ENCODE peak calls at places on chromosomes 1 and 21, in eight cellular contexts. E is MCF 10A, Y is NCI-H2029 treated with DMSO at 0.1 percent for 48 hours, T is kidney epithelial cell, D is T-helper 2 cell, M is GM19239, Q is head of caudate nucleus, B is lower lobe of right lung. W is an unnamed sample.

GRCh38 chr1:240906477-240906876 is 294.5 kb upstream of the GREM2 start:
- DNase-seq in E (peak), Y (no peak), T (no peak), D (no peak), M (no peak), Q (no peak), B (no peak), W (no peak)

GRCh38 chr1:68745006-68745405 is 248.1 kb upstream of the DEPDC1 start:
- DNase-seq in E (no peak), Y (no peak), T (no peak), D (no peak), M (no peak), Q (no peak), B (no peak), W (no peak)

GRCh38 chr1:43359696-43360095 is 915 bp downstream of the CDC20 start:
- DNase-seq in E (peak), Y (no peak), T (no peak), D (no peak), M (no peak), Q (no peak), B (no peak), W (no peak)

GRCh38 chr1:161182214-161182613 is 4.9 kb upstream of the B4GALT3 start:
- DNase-seq in E (peak), Y (no peak), T (no peak), D (peak), M (no peak), Q (no peak), B (no peak), W (no peak)

GRCh38 chr1:42940851-42941639 is 17.6 kb downstream of the SLC2A1 start:
- DNase-seq in E (peak), Y (no peak), T (peak), D (no peak), M (no peak), Q (no peak), B (no peak), W (peak)

GRCh38 chr1:186859995-186860394 is 31.2 kb downstream of the PLA2G4A start:
- DNase-seq in E (no peak), Y (no peak), T (no peak), D (no peak), M (no peak), Q (no peak), B (no peak), W (no peak)

GRCh38 chr1:147840909-147841308 is 61.7 kb upstream of the GJA8 start:
- DNase-seq in E (peak), Y (no peak), T (no peak), D (no peak), M (peak), Q (no peak), B (no peak), W (no peak)

GRCh38 chr1:174021611-174022079 is 512 bp downstream of the RC3H1 start:
- DNase-seq in E (peak), Y (no peak), T (no peak), D (peak), M (peak), Q (peak), B (peak), W (no peak)

GRCh38 chr21:40567511-40567910 is 279.4 kb downstream of the DSCAM start:
- DNase-seq in E (no peak), Y (no peak), T (no peak), D (no peak), M (no peak), Q (no peak), B (no peak), W (no peak)

GRCh38 chr1:54207287-54207686 is 7.3 kb downstream of the MRPL37 start:
- DNase-seq in E (no peak), Y (no peak), T (no peak), D (no peak), M (no peak), Q (no peak), B (no peak), W (no peak)

GRCh38 chr1:22259581-22260282 is 116.8 kb upstream of the WNT4 start:
- DNase-seq in E (no peak), Y (peak), T (no peak), D (no peak), M (no peak), Q (no peak), B (peak), W (no peak)

GRCh38 chr1:241237873-241238272 is 119.1 kb downstream of the RGS7 start:
- DNase-seq in E (no peak), Y (no peak), T (no peak), D (no peak), M (no peak), Q (no peak), B (no peak), W (no peak)

GRCh38 chr21:42297372-42297771 is 17.8 kb downstream of the TFF3 start:
- DNase-seq in E (no peak), Y (no peak), T (no peak), D (no peak), M (no peak), Q (no peak), B (no peak), W (no peak)

GRCh38 chr1:174682419-174683008 is 234.8 kb downstream of the GPR52 start:
- DNase-seq in E (no peak), Y (no peak), T (no peak), D (no peak), M (no peak), Q (no peak), B (no peak), W (no peak)

GRCh38 chr1:172278478-172278877 is 142.0 kb upstream of the C1orf105 start:
- DNase-seq in E (peak), Y (no peak), T (peak), D (no peak), M (no peak), Q (no peak), B (no peak), W (no peak)

GRCh38 chr1:86823821-86824500 is 90.0 kb downstream of the SELENOF start:
- DNase-seq in E (no peak), Y (peak), T (no peak), D (no peak), M (no peak), Q (no peak), B (no peak), W (no peak)

GRCh38 chr21:30714436-30714835 is 4.1 kb downstream of the KRTAP21-3 start:
- DNase-seq in E (no peak), Y (no peak), T (no peak), D (no peak), M (no peak), Q (no peak), B (no peak), W (no peak)

GRCh38 chr1:156668801-156669637 is 8.2 kb downstream of the NES start:
- DNase-seq in E (no peak), Y (no peak), T (no peak), D (no peak), M (no peak), Q (no peak), B (no peak), W (no peak)

GRCh38 chr1:104720701-104721100 is 971.0 kb downstream of the AMY1C start:
- DNase-seq in E (no peak), Y (no peak), T (no peak), D (no peak), M (no peak), Q (no peak), B (no peak), W (no peak)

GRCh38 chr1:209728466-209728865 is 23.8 kb downstream of the HSD11B1 start:
- DNase-seq in E (no peak), Y (no peak), T (no peak), D (no peak), M (no peak), Q (peak), B (no peak), W (no peak)

GRCh38 chr1:67830226-67830625 is 3.0 kb downstream of the GNG12 start:
- DNase-seq in E (peak), Y (no peak), T (no peak), D (no peak), M (no peak), Q (no peak), B (no peak), W (peak)

GRCh38 chr1:29685387-29685786 is 449.1 kb downstream of the PTPRU start:
- DNase-seq in E (no peak), Y (peak), T (no peak), D (no peak), M (no peak), Q (no peak), B (no peak), W (no peak)

GRCh38 chr21:15001113-15001512 is 63.7 kb downstream of the NRIP1 start:
- DNase-seq in E (no peak), Y (no peak), T (no peak), D (no peak), M (no peak), Q (no peak), B (no peak), W (no peak)

GRCh38 chr1:44264143-44264542 is 50.9 kb downstream of the DMAP1 start:
- DNase-seq in E (no peak), Y (no peak), T (no peak), D (no peak), M (no peak), Q (no peak), B (no peak), W (no peak)

GRCh38 chr1:196517193-196517592 is 91.0 kb downstream of the KCNT2 start:
- DNase-seq in E (no peak), Y (no peak), T (no peak), D (no peak), M (no peak), Q (no peak), B (no peak), W (no peak)

GRCh38 chr1:206116191-206116872 is 856 bp downstream of the AVPR1B start:
- DNase-seq in E (no peak), Y (peak), T (no peak), D (no peak), M (no peak), Q (no peak), B (no peak), W (no peak)

GRCh38 chr21:21109736-21110135 is 111.5 kb downstream of the NCAM2 start:
- DNase-seq in E (no peak), Y (no peak), T (no peak), D (no peak), M (no peak), Q (no peak), B (no peak), W (no peak)

GRCh38 chr21:36584980-36585940 is 105.3 kb upstream of the CLDN14 start:
- DNase-seq in E (no peak), Y (no peak), T (no peak), D (no peak), M (no peak), Q (no peak), B (no peak), W (no peak)

GRCh38 chr1:16127676-16128337 is 28.1 kb downstream of the EPHA2 start:
- DNase-seq in E (no peak), Y (no peak), T (no peak), D (no peak), M (no peak), Q (no peak), B (no peak), W (no peak)

GRCh38 chr1:186094170-186094569 is 280.9 kb downstream of the TPR start:
- DNase-seq in E (no peak), Y (no peak), T (peak), D (no peak), M (no peak), Q (no peak), B (no peak), W (no peak)

GRCh38 chr1:172928412-172928811 is 122.3 kb downstream of the TNFSF18 start:
- DNase-seq in E (peak), Y (no peak), T (no peak), D (no peak), M (no peak), Q (no peak), B (no peak), W (peak)

GRCh38 chr1:244265507-244265906 is 186.2 kb downstream of the ADSS2 start:
- DNase-seq in E (no peak), Y (no peak), T (no peak), D (no peak), M (no peak), Q (no peak), B (no peak), W (no peak)

GRCh38 chr1:175217674-175218073 is 25.1 kb upstream of the KIAA0040 start:
- DNase-seq in E (no peak), Y (no peak), T (no peak), D (no peak), M (no peak), Q (no peak), B (no peak), W (no peak)

GRCh38 chr1:1874901-1875300 is 16.0 kb downstream of the GNB1 start:
- DNase-seq in E (no peak), Y (no peak), T (no peak), D (no peak), M (no peak), Q (no peak), B (no peak), W (no peak)

W was measured in keratinocyte.